ENCODE peak calls at places on chromosomes 4 and X, in seven cellular contexts. F is IMR-90, B is mesenchymal stem cell, N is neuronal stem cell, A is H9, S is mesendoderm, Q is H1. J is an unnamed sample.
A peak's percentile ranks its signal among the peaks of the same experiment; 100 is the strongest.

GRCh38 chrX:131752493-131753198 is 208.8 kb downstream of the OR13H1 start:
- DNase-seq in B (no peak), F (peak; percentile 88), S (no peak), A (no peak), Q (no peak), N (no peak), J (no peak)

GRCh38 chr4:1491630-1492457 is 85.6 kb upstream of the NKX1-1 start:
- DNase-seq in B (no peak), F (no peak), N (no peak), Q (no peak), A (no peak), S (no peak), J (no peak)

GRCh38 chr4:6368096-6368495 is 98.4 kb downstream of the WFS1 start:
- DNase-seq in S (no peak), B (no peak), N (no peak), A (no peak), F (no peak), Q (no peak), J (no peak)

GRCh38 chr4:58274553-58274952 is 1164.4 kb upstream of the IGFBP7 start:
- DNase-seq in Q (no peak), B (no peak), A (no peak), F (no peak), N (no peak), S (no peak), J (no peak)

GRCh38 chr4:23484689-23485088 is 405.2 kb downstream of the PPARGC1A start:
- DNase-seq in N (no peak), A (no peak), Q (no peak), F (no peak), S (peak; percentile 58), B (no peak), J (no peak)

GRCh38 chr4:142637654-142638053 is 208.4 kb downstream of the INPP4B start:
- DNase-seq in B (no peak), A (no peak), N (no peak), Q (no peak), F (no peak), S (no peak), J (no peak)

GRCh38 chr4:134144337-134144736 is 57.3 kb downstream of the PABPC4L start:
- DNase-seq in S (no peak), Q (no peak), B (no peak), A (no peak), N (no peak), F (no peak), J (no peak)

GRCh38 chrX:41087219-41087618 is 2.0 kb downstream of the USP9X start:
- DNase-seq in Q (no peak), F (no peak), S (no peak), N (no peak), B (no peak), A (no peak), J (no peak)

GRCh38 chr4:150579591-150580234 is 2.2 kb upstream of the MAB21L2 start:
- DNase-seq in F (peak; percentile 43), S (peak; percentile 56), B (peak; percentile 71), N (peak; percentile 62), Q (peak; percentile 72), A (peak; percentile 50), J (peak; percentile 58)

GRCh38 chrX:72735561-72735960 is 21.5 kb upstream of the PHKA1 start:
- DNase-seq in Q (no peak), S (no peak), F (peak; percentile 6), B (no peak), N (no peak), A (no peak), J (no peak)

GRCh38 chr4:76301068-76301774 is 5.3 kb upstream of the STBD1 start:
- DNase-seq in Q (no peak), S (peak; percentile 19), F (peak; percentile 89), A (no peak), B (peak; percentile 88), N (no peak), J (peak; percentile 31)

GRCh38 chr4:185567828-185568442 is 32.6 kb upstream of the PDLIM3 start:
- DNase-seq in B (peak; percentile 96), Q (no peak), F (peak; percentile 78), A (no peak), N (no peak), S (peak; percentile 40), J (peak; percentile 67)

GRCh38 chr4:79865253-79865652 is 207.8 kb downstream of the ANTXR2 start:
- DNase-seq in N (no peak), A (no peak), Q (no peak), S (peak; percentile 59), F (peak; percentile 73), B (peak; percentile 55), J (peak; percentile 34)

GRCh38 chr4:85495621-85496020 is 20.7 kb downstream of the ARHGAP24 start:
- DNase-seq in S (no peak), A (no peak), B (no peak), F (no peak), N (no peak), Q (no peak), J (no peak)

GRCh38 chr4:65416875-65417274 is 253.4 kb downstream of the EPHA5 start:
- DNase-seq in N (no peak), B (no peak), Q (no peak), F (no peak), A (peak; percentile 25), S (peak; percentile 1), J (no peak)

GRCh38 chr4:76658231-76659102 is 223.4 kb downstream of the SHROOM3 start:
- DNase-seq in B (peak; percentile 86), N (no peak), S (no peak), A (no peak), F (peak; percentile 86), Q (no peak), J (peak; percentile 63)

GRCh38 chrX:107712231-107713204 is 63.1 kb downstream of the TSC22D3 start:
- DNase-seq in Q (no peak), F (peak; percentile 21), A (no peak), S (no peak), B (peak; percentile 93), N (no peak), J (no peak)

GRCh38 chr4:153676491-153676890 is 7.6 kb upstream of the TLR2 start:
- DNase-seq in F (peak; percentile 12), N (no peak), S (no peak), Q (no peak), A (no peak), B (no peak), J (no peak)

GRCh38 chrX:39450578-39450977 is 647.2 kb downstream of the BCOR start:
- DNase-seq in F (no peak), A (no peak), Q (no peak), S (no peak), B (no peak), N (no peak), J (no peak)

GRCh38 chrX:10106801-10107200 is 50.0 kb upstream of the CLCN4 start:
- DNase-seq in S (no peak), B (no peak), Q (no peak), N (no peak), A (no peak), F (no peak), J (no peak)

GRCh38 chr4:102606846-102607440 is 105.8 kb downstream of the NFKB1 start:
- DNase-seq in B (no peak), F (no peak), A (no peak), S (no peak), Q (no peak), N (no peak), J (peak; percentile 66)

GRCh38 chrX:15579778-15580747 is 20.7 kb downstream of the ACE2 start:
- DNase-seq in N (no peak), B (peak; percentile 1), F (peak; percentile 4), Q (no peak), A (no peak), S (peak; percentile 16), J (peak; percentile 71)

GRCh38 chr4:37627263-37627662 is 58.9 kb downstream of the RELL1 start:
- DNase-seq in S (no peak), Q (no peak), B (no peak), A (no peak), N (no peak), F (no peak), J (no peak)

GRCh38 chr4:112973897-112974296 is 75.6 kb upstream of the ANK2 start:
- DNase-seq in B (no peak), S (no peak), A (no peak), F (no peak), Q (no peak), N (no peak), J (no peak)

GRCh38 chrX:40087574-40088298 is 10.0 kb downstream of the BCOR start:
- DNase-seq in Q (no peak), A (no peak), S (no peak), N (no peak), B (peak; percentile 64), F (peak; percentile 79), J (no peak)

GRCh38 chrX:9586992-9587392 is 122.1 kb downstream of the TBL1X start:
- DNase-seq in A (peak; percentile 48), S (peak; percentile 22), B (no peak), N (no peak), Q (peak; percentile 45), F (no peak), J (no peak)

GRCh38 chr4:87092389-87093141 is 127.9 kb downstream of the KLHL8 start:
- DNase-seq in N (no peak), A (no peak), F (peak; percentile 91), Q (no peak), B (peak; percentile 79), S (no peak), J (peak; percentile 71)
- H3K4me1 ChIP-seq in N (peaks cover 3% of the 10 kb centered on the region), A (no peaks in the 10 kb centered on the region), F (peaks cover 2% of the 10 kb centered on the region), Q (peaks cover 9% of the 10 kb centered on the region), B (peaks cover 9% of the 10 kb centered on the region), S (peaks cover 2% of the 10 kb centered on the region), J (no peaks in the 10 kb centered on the region)

GRCh38 chr4:26493461-26493860 is 3.2 kb upstream of the CCKAR start:
- DNase-seq in N (no peak), Q (no peak), S (no peak), F (no peak), A (no peak), B (no peak), J (no peak)
- H3K23ac ChIP-seq in N (no peak overlapping the region), Q (no peak overlapping the region), S (no peak overlapping the region), F (no peak overlapping the region), A (no peak overlapping the region), B (no peak overlapping the region), J (no peak overlapping the region)

GRCh38 chr4:140706276-140706625 is 49.9 kb downstream of the TBC1D9 start:
- DNase-seq in F (no peak), Q (no peak), S (no peak), B (no peak), A (no peak), N (no peak), J (no peak)
- H2AK5ac ChIP-seq in F (no peak overlapping the region), Q (no peak overlapping the region), S (no peak overlapping the region), B (no peak overlapping the region), A (no peak overlapping the region), N (no peak overlapping the region), J (no peak overlapping the region)

GRCh38 chr4:7911044-7911578 is 28.6 kb downstream of the AFAP1 start:
- DNase-seq in S (peak; percentile 93), A (peak; percentile 56), Q (no peak), F (peak; percentile 95), N (peak; percentile 45), B (peak; percentile 96), J (peak; percentile 72)

GRCh38 chr4:7909463-7909862 is 30.2 kb downstream of the AFAP1 start:
- DNase-seq in F (no peak), S (no peak), A (no peak), N (no peak), Q (no peak), B (no peak), J (no peak)

GRCh38 chr4:7908668-7909067 is 31.0 kb downstream of the AFAP1 start:
- DNase-seq in S (no peak), N (no peak), F (no peak), Q (no peak), B (no peak), A (no peak), J (no peak)

GRCh38 chr4:7910721-7911015 is 29.0 kb downstream of the AFAP1 start:
- DNase-seq in F (no peak), A (no peak), Q (no peak), B (no peak), N (no peak), S (no peak), J (no peak)

GRCh38 chr4:7909966-7910720 is 29.5 kb downstream of the AFAP1 start:
- DNase-seq in B (peak; percentile 89), A (no peak), Q (no peak), S (no peak), N (no peak), F (peak; percentile 65), J (peak; percentile 41)
- H3K4me1 ChIP-seq in B (peaks cover 27% of the 10 kb centered on the region), A (peaks cover 25% of the 10 kb centered on the region), Q (peaks cover 25% of the 10 kb centered on the region), S (peaks cover 24% of the 10 kb centered on the region), N (peaks cover 26% of the 10 kb centered on the region), F (peaks cover 39% of the 10 kb centered on the region), J (peaks cover 15% of the 10 kb centered on the region)

J was measured in trophoblast cell.